ENCODE peak calls at places on chromosome 22, in four cellular contexts. I, E, K and R are unnamed samples.

GRCh38 chr22:39960791-39961746 is 872 bp downstream of the TMA7B start:
- DNase-seq in I (peak), E (no peak), K (peak), R (no peak)

GRCh38 chr22:40156001-40156516 is 21.7 kb upstream of the TNRC6B start:
- DNase-seq in I (peak), E (no peak), K (peak), R (no peak)

GRCh38 chr22:43327039-43327438 is 16.1 kb downstream of the SCUBE1 start:
- DNase-seq in I (no peak), E (no peak), K (no peak), R (no peak)

GRCh38 chr22:38882972-38883622 is 11.1 kb upstream of the CBX6 start:
- DNase-seq in I (no peak), E (no peak), K (no peak), R (no peak)

GRCh38 chr22:44360686-44361381 is 48.1 kb upstream of the SHISAL1 start:
- DNase-seq in I (no peak), E (peak), K (peak), R (peak)

GRCh38 chr22:31947296-31947695 is 3.0 kb downstream of the YWHAH start:
- DNase-seq in I (peak), E (no peak), K (peak), R (no peak)

GRCh38 chr22:23786261-23786710 is 480 bp upstream of the SMARCB1 start:
- DNase-seq in I (no peak), E (no peak), K (no peak), R (no peak)

GRCh38 chr22:43884600-43885318 is 7.1 kb downstream of the PNPLA5 start:
- DNase-seq in I (peak), E (peak), K (peak), R (peak)

GRCh38 chr22:27994481-27995331 is 75.7 kb upstream of the PITPNB start:
- DNase-seq in I (peak), E (no peak), K (peak), R (peak)

GRCh38 chr22:49300241-49300640 is 527.4 kb downstream of the BRD1 start:
- DNase-seq in I (peak), E (no peak), K (no peak), R (no peak)

GRCh38 chr22:47782461-47783075 is 1020.1 kb downstream of the TBC1D22A start:
- DNase-seq in I (peak), E (no peak), K (no peak), R (no peak)

GRCh38 chr22:36352775-36353507 is 34.8 kb downstream of the MYH9 start:
- DNase-seq in I (no peak), E (peak), K (no peak), R (no peak)

GRCh38 chr22:49544286-49544685 is 283.4 kb downstream of the BRD1 start:
- DNase-seq in I (no peak), E (no peak), K (no peak), R (peak)

GRCh38 chr22:41830174-41830573 is 2.7 kb upstream of the SREBF2 start:
- DNase-seq in I (no peak), E (no peak), K (no peak), R (no peak)
- TF ChIP-seq POLR2A in I (no peak), E (no peak), K (no peak), R (no peak)

GRCh38 chr22:37628830-37629229 is 10.6 kb upstream of the SH3BP1 start:
- DNase-seq in I (no peak), E (no peak), K (no peak), R (no peak)
- TF ChIP-seq POLR2A in I (no peak), E (no peak), K (no peak), R (no peak)

GRCh38 chr22:46079861-46080821 is 70.2 kb upstream of the PPARA start:
- DNase-seq in I (peak), E (peak), K (peak), R (peak)
- TF ChIP-seq POLR2A in I (no peak), E (peak), K (no peak), R (peak)

GRCh38 chr22:30539368-30539767 is 7.2 kb downstream of the SEC14L6 start:
- DNase-seq in I (no peak), E (no peak), K (no peak), R (no peak)
- TF ChIP-seq POLR2A in I (no peak), E (no peak), K (no peak), R (no peak)

DNA sequence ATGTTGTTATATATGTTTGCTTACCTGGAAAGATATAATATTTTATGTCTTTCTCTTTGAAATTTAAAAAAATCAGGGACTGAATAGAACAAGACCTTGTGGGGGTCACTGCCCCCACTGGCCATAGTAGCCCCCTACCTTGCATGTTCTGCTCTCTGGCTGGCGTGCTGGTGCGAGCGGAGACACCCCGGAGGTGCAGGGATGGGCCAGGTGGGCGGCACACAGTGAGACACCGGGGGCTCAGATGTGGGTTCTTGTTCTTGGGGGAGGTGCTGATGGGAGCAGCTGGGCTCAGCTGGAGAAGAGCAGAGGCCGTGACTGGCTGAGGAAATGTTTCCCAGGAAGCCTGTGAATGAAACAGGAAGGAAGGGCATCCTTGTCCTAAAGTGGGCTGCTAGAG is 20.2 kb downstream of the GAB4 start:
- DNase-seq in I (no peak), E (no peak), K (no peak), R (no peak)
- TF ChIP-seq POLR2A in I (no peak), E (no peak), K (no peak), R (no peak)

GRCh38 chr22:20887375-20887774 is 28.6 kb downstream of the SNAP29 start:
- DNase-seq in I (no peak), E (no peak), K (no peak), R (no peak)

GRCh38 chr22:20885017-20885556 is 26.3 kb downstream of the SNAP29 start:
- DNase-seq in I (no peak), E (no peak), K (no peak), R (no peak)

GRCh38 chr22:20882855-20883254 is 24.0 kb downstream of the SNAP29 start:
- DNase-seq in I (no peak), E (no peak), K (no peak), R (no peak)

GRCh38 chr22:20884454-20884853 is 25.6 kb downstream of the SNAP29 start:
- DNase-seq in I (no peak), E (no peak), K (no peak), R (no peak)

GRCh38 chr22:20885557-20886323 is 26.9 kb downstream of the SNAP29 start:
- DNase-seq in I (peak), E (peak), K (peak), R (peak)
- TF ChIP-seq POLR2A in I (peak), E (peak), K (peak), R (no peak)

GRCh38 chr22:29553391-29554224 is at the start of gene THOC5:
- DNase-seq in I (peak), E (peak), K (peak), R (peak)
- TF ChIP-seq POLR2A in I (peak), E (peak), K (peak), R (peak)